ENCODE peak calls at places on chromosomes 4 and X, in nine cellular contexts. One of them, this sample, is unnamed.

GRCh38 chr4:85703098-85703497 is 228.1 kb downstream of the ARHGAP24 start:
- DNase-seq in BJ: no peak
- DNase-seq in epithelial cell of esophagus: no peak
- DNase-seq in cardiac muscle cell: no peak
- DNase-seq in stomach: no peak
- DNase-seq in ovary: no peak
- DNase-seq in psoas muscle: no peak
- DNase-seq in sigmoid colon: no peak
- DNase-seq in fibroblast of mammary gland: peak; percentile 17
- DNase-seq in this sample: no peak

GRCh38 chr4:7043521-7044414 is 596 bp downstream of the TADA2B start:
- DNase-seq in ovary: peak; percentile 43
- DNase-seq in epithelial cell of esophagus: peak; percentile 45
- DNase-seq in sigmoid colon: peak; percentile 79
- DNase-seq in BJ: no peak
- DNase-seq in psoas muscle: peak; percentile 47
- DNase-seq in cardiac muscle cell: peak; percentile 53
- DNase-seq in fibroblast of mammary gland: peak; percentile 34
- DNase-seq in stomach: peak; percentile 53
- DNase-seq in this sample: peak; percentile 45

GRCh38 chr4:13704020-13704419 is 76.5 kb upstream of the BOD1L1 start:
- DNase-seq in epithelial cell of esophagus: no peak
- DNase-seq in stomach: no peak
- DNase-seq in BJ: no peak
- DNase-seq in sigmoid colon: no peak
- DNase-seq in fibroblast of mammary gland: no peak
- DNase-seq in cardiac muscle cell: no peak
- DNase-seq in ovary: no peak
- DNase-seq in psoas muscle: no peak
- DNase-seq in this sample: no peak

GRCh38 chr4:153137677-153138630 is 66.3 kb upstream of the TRIM2 start:
- DNase-seq in fibroblast of mammary gland: no peak
- DNase-seq in cardiac muscle cell: no peak
- DNase-seq in epithelial cell of esophagus: no peak
- DNase-seq in sigmoid colon: no peak
- DNase-seq in ovary: no peak
- DNase-seq in BJ: no peak
- DNase-seq in stomach: no peak
- DNase-seq in psoas muscle: no peak
- DNase-seq in this sample: no peak

GRCh38 chr4:15455290-15455689 is 14.4 kb upstream of the CC2D2A start:
- DNase-seq in BJ: no peak
- DNase-seq in psoas muscle: peak; percentile 54
- DNase-seq in cardiac muscle cell: no peak
- DNase-seq in epithelial cell of esophagus: peak; percentile 62
- DNase-seq in sigmoid colon: peak; percentile 89
- DNase-seq in ovary: peak; percentile 67
- DNase-seq in stomach: no peak
- DNase-seq in fibroblast of mammary gland: peak; percentile 95
- DNase-seq in this sample: no peak

GRCh38 chr4:13413719-13414437 is 70.3 kb downstream of the RAB28 start:
- DNase-seq in psoas muscle: no peak
- DNase-seq in ovary: no peak
- DNase-seq in BJ: no peak
- DNase-seq in cardiac muscle cell: no peak
- DNase-seq in sigmoid colon: no peak
- DNase-seq in fibroblast of mammary gland: no peak
- DNase-seq in stomach: no peak
- DNase-seq in epithelial cell of esophagus: no peak
- DNase-seq in this sample: no peak

GRCh38 chr4:153789741-153790651 is 1.1 kb upstream of the SFRP2 start:
- DNase-seq in sigmoid colon: peak; percentile 63
- DNase-seq in psoas muscle: no peak
- DNase-seq in BJ: no peak
- DNase-seq in ovary: no peak
- DNase-seq in epithelial cell of esophagus: no peak
- DNase-seq in fibroblast of mammary gland: peak; percentile 76
- DNase-seq in stomach: no peak
- DNase-seq in cardiac muscle cell: no peak
- DNase-seq in this sample: no peak

GRCh38 chr4:97867557-97868091 is 275.7 kb downstream of the STPG2 start:
- DNase-seq in cardiac muscle cell: no peak
- DNase-seq in fibroblast of mammary gland: no peak
- DNase-seq in psoas muscle: no peak
- DNase-seq in BJ: no peak
- DNase-seq in sigmoid colon: no peak
- DNase-seq in ovary: no peak
- DNase-seq in stomach: no peak
- DNase-seq in epithelial cell of esophagus: no peak
- DNase-seq in this sample: no peak

GRCh38 chr4:8129136-8129535 is 29.5 kb downstream of the ABLIM2 start:
- DNase-seq in cardiac muscle cell: no peak
- DNase-seq in psoas muscle: no peak
- DNase-seq in fibroblast of mammary gland: no peak
- DNase-seq in BJ: no peak
- DNase-seq in epithelial cell of esophagus: no peak
- DNase-seq in ovary: no peak
- DNase-seq in stomach: no peak
- DNase-seq in sigmoid colon: no peak
- DNase-seq in this sample: no peak

GRCh38 chrX:43450355-43450754 is 205.7 kb upstream of the MAOA start:
- DNase-seq in epithelial cell of esophagus: no peak
- DNase-seq in fibroblast of mammary gland: no peak
- DNase-seq in cardiac muscle cell: no peak
- DNase-seq in sigmoid colon: no peak
- DNase-seq in stomach: no peak
- DNase-seq in psoas muscle: no peak
- DNase-seq in ovary: no peak
- DNase-seq in BJ: no peak
- DNase-seq in this sample: no peak

GRCh38 chr4:177632481-177632880 is 190.2 kb upstream of the AGA start:
- DNase-seq in BJ: no peak
- DNase-seq in psoas muscle: no peak
- DNase-seq in stomach: no peak
- DNase-seq in sigmoid colon: no peak
- DNase-seq in epithelial cell of esophagus: no peak
- DNase-seq in ovary: no peak
- DNase-seq in fibroblast of mammary gland: no peak
- DNase-seq in cardiac muscle cell: no peak
- DNase-seq in this sample: no peak

GRCh38 chrX:124426824-124427223 is 80.5 kb downstream of the SH2D1A start:
- DNase-seq in cardiac muscle cell: no peak
- DNase-seq in fibroblast of mammary gland: no peak
- DNase-seq in stomach: no peak
- DNase-seq in sigmoid colon: no peak
- DNase-seq in psoas muscle: no peak
- DNase-seq in BJ: no peak
- DNase-seq in epithelial cell of esophagus: no peak
- DNase-seq in ovary: no peak
- DNase-seq in this sample: no peak

GRCh38 chr4:6955261-6955911 is 45.8 kb downstream of the TBC1D14 start:
- DNase-seq in BJ: no peak
- DNase-seq in psoas muscle: no peak
- DNase-seq in cardiac muscle cell: no peak
- DNase-seq in stomach: peak; percentile 61
- DNase-seq in epithelial cell of esophagus: peak; percentile 96
- DNase-seq in fibroblast of mammary gland: no peak
- DNase-seq in ovary: no peak
- DNase-seq in sigmoid colon: no peak
- DNase-seq in this sample: no peak

GRCh38 chrX:12610079-12610478 is 181.1 kb upstream of the PRPS2 start:
- DNase-seq in fibroblast of mammary gland: peak; percentile 34
- DNase-seq in epithelial cell of esophagus: peak; percentile 95
- DNase-seq in ovary: no peak
- DNase-seq in cardiac muscle cell: no peak
- DNase-seq in psoas muscle: no peak
- DNase-seq in sigmoid colon: no peak
- DNase-seq in stomach: no peak
- DNase-seq in BJ: peak; percentile 22
- DNase-seq in this sample: no peak

GRCh38 chr4:165631208-165631894 is 241.7 kb upstream of the TLL1 start:
- DNase-seq in ovary: no peak
- DNase-seq in BJ: no peak
- DNase-seq in epithelial cell of esophagus: peak; percentile 88
- DNase-seq in stomach: no peak
- DNase-seq in cardiac muscle cell: no peak
- DNase-seq in sigmoid colon: no peak
- DNase-seq in psoas muscle: no peak
- DNase-seq in fibroblast of mammary gland: peak; percentile 68
- DNase-seq in this sample: no peak

GRCh38 chr4:189301692-189302091 is 639.0 kb upstream of the FRG1 start:
- DNase-seq in stomach: no peak
- DNase-seq in sigmoid colon: no peak
- DNase-seq in cardiac muscle cell: no peak
- DNase-seq in BJ: no peak
- DNase-seq in epithelial cell of esophagus: no peak
- DNase-seq in fibroblast of mammary gland: no peak
- DNase-seq in ovary: no peak
- DNase-seq in psoas muscle: no peak
- DNase-seq in this sample: no peak

GRCh38 chrX:13570245-13570573 is 808 bp downstream of the EGFL6 start:
- DNase-seq in psoas muscle: no peak
- DNase-seq in BJ: no peak
- DNase-seq in epithelial cell of esophagus: no peak
- DNase-seq in sigmoid colon: no peak
- DNase-seq in stomach: no peak
- DNase-seq in ovary: no peak
- DNase-seq in fibroblast of mammary gland: no peak
- DNase-seq in cardiac muscle cell: no peak
- DNase-seq in this sample: no peak

GRCh38 chr4:44448548-44449443 is at the start of gene KCTD8:
- DNase-seq in fibroblast of mammary gland: peak; percentile 61
- DNase-seq in cardiac muscle cell: peak; percentile 95
- DNase-seq in BJ: peak; percentile 2
- DNase-seq in sigmoid colon: peak; percentile 95
- DNase-seq in psoas muscle: peak; percentile 89
- DNase-seq in stomach: peak; percentile 93
- DNase-seq in ovary: peak; percentile 94
- DNase-seq in epithelial cell of esophagus: peak; percentile 84
- DNase-seq in this sample: peak; percentile 40

DNA sequence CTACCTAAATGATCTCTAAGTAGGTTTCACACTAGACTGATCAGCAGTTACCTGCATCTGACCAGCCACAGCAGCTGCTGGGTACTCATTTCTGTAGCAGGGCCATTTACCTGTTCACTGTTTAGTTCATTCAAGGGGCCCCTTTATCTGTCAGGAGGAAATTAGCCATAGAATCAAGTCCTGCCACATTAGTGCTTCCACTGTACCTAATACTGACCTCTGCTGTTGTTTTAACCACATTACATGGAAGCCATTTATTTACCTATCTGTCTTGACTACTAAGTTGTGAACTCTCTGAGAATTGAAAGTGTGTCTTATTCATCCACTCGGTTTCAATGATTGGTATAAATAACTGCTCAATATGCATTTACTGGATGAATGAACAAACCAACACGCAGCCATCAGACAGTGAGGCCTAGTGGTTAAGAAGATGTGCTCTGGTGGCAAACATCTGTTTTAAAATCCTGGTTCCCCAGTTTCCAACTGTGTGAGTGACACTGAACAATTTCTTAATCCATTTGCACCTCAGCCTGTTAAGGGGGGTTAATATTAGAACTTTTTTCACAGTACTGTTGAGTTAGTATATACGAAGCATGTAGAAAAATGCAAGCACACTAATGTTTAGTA is 30.0 kb upstream of the ANXA5 start:
- DNase-seq in BJ: no peak
- DNase-seq in cardiac muscle cell: peak; percentile 57
- DNase-seq in stomach: no peak
- DNase-seq in psoas muscle: no peak
- DNase-seq in epithelial cell of esophagus: peak; percentile 74
- DNase-seq in sigmoid colon: no peak
- DNase-seq in ovary: no peak
- DNase-seq in fibroblast of mammary gland: peak; percentile 82
- DNase-seq in this sample: no peak
- TF ChIP-seq CTCF in BJ: peak; percentile 69
- TF ChIP-seq CTCF in cardiac muscle cell: peak; percentile 69
- TF ChIP-seq CTCF in stomach: peak; percentile 66
- TF ChIP-seq CTCF in psoas muscle: peak; percentile 66
- TF ChIP-seq CTCF in epithelial cell of esophagus: peak; percentile 68
- TF ChIP-seq CTCF in sigmoid colon: peak; percentile 59
- TF ChIP-seq CTCF in ovary: peak; percentile 45
- TF ChIP-seq CTCF in fibroblast of mammary gland: peak; percentile 85
- TF ChIP-seq CTCF in this sample: peak; percentile 64

DNA sequence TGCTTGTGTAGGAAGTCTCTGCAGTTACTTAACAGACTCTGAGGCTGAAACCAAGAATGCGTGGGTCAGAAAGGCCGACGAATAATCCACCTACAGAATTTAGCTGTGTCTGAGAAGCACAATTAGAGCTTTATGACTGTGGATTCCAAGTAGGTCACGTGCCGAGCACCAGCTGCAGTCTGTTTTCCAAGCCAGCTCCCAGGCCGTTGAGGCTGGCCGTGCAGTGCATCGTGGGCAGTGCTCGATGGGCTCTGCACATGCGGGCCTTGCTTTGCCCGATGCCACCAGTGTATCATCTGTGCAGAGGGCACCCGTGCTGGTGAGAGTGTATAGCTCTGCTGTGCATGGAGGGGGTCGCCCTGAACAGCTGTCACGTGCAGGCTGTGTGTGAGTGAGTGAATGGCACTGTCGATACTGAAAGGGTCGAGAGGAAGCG is 67.5 kb upstream of the CLDN34 start:
- DNase-seq in fibroblast of mammary gland: peak; percentile 58
- DNase-seq in epithelial cell of esophagus: no peak
- DNase-seq in BJ: peak; percentile 78
- DNase-seq in sigmoid colon: peak; percentile 63
- DNase-seq in ovary: peak; percentile 37
- DNase-seq in psoas muscle: no peak
- DNase-seq in cardiac muscle cell: no peak
- DNase-seq in stomach: no peak
- DNase-seq in this sample: no peak
- TF ChIP-seq CTCF in fibroblast of mammary gland: no peak
- TF ChIP-seq CTCF in epithelial cell of esophagus: no peak
- TF ChIP-seq CTCF in BJ: no peak
- TF ChIP-seq CTCF in sigmoid colon: no peak
- TF ChIP-seq CTCF in ovary: no peak
- TF ChIP-seq CTCF in psoas muscle: no peak
- TF ChIP-seq CTCF in cardiac muscle cell: no peak
- TF ChIP-seq CTCF in stomach: no peak
- TF ChIP-seq CTCF in this sample: no peak

DNA sequence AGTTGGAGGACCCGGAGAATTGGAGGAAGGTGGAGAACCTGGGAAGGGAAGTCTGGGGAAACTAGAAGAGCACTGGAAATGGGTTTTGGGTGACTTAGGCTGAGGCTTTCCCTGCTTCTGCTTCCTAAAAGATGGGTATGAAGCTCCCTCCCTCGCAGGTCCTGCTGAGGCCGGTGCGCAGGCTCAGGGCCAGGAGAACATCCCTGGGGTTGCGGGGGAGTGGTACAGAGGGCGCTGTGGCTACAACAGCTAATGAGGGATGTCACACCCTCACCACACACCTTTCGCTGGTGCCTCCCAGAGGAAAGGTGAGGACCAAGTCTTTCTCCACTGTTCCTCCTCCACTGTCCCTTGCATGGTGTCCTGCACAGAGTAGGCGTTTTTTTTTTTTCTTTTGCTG is 15.8 kb downstream of the APLN start:
- DNase-seq in psoas muscle: no peak
- DNase-seq in epithelial cell of esophagus: no peak
- DNase-seq in ovary: no peak
- DNase-seq in cardiac muscle cell: no peak
- DNase-seq in fibroblast of mammary gland: no peak
- DNase-seq in BJ: no peak
- DNase-seq in stomach: no peak
- DNase-seq in sigmoid colon: no peak
- DNase-seq in this sample: no peak
- TF ChIP-seq CTCF in psoas muscle: no peak
- TF ChIP-seq CTCF in epithelial cell of esophagus: no peak
- TF ChIP-seq CTCF in ovary: no peak
- TF ChIP-seq CTCF in cardiac muscle cell: no peak
- TF ChIP-seq CTCF in fibroblast of mammary gland: no peak
- TF ChIP-seq CTCF in BJ: no peak
- TF ChIP-seq CTCF in stomach: no peak
- TF ChIP-seq CTCF in sigmoid colon: no peak
- TF ChIP-seq CTCF in this sample: no peak

GRCh38 chrX:73847991-73848390 is 285.0 kb downstream of the CHIC1 start:
- DNase-seq in sigmoid colon: no peak
- DNase-seq in cardiac muscle cell: no peak
- DNase-seq in epithelial cell of esophagus: no peak
- DNase-seq in psoas muscle: no peak
- DNase-seq in stomach: no peak
- DNase-seq in fibroblast of mammary gland: no peak
- DNase-seq in ovary: no peak
- DNase-seq in BJ: no peak
- DNase-seq in this sample: no peak
- TF ChIP-seq CTCF in sigmoid colon: no peak
- TF ChIP-seq CTCF in cardiac muscle cell: no peak
- TF ChIP-seq CTCF in epithelial cell of esophagus: no peak
- TF ChIP-seq CTCF in psoas muscle: no peak
- TF ChIP-seq CTCF in stomach: no peak
- TF ChIP-seq CTCF in fibroblast of mammary gland: no peak
- TF ChIP-seq CTCF in ovary: no peak
- TF ChIP-seq CTCF in BJ: no peak
- TF ChIP-seq CTCF in this sample: peak; percentile 35

This sample was measured in D721Med.